ENCODE peak calls at places on chromosomes 7 and 10, in nine cellular contexts. C is uterus; J is psoas muscle; N is CD4-positive, CD25-positive, alpha-beta regulatory T cell; Z is CD8-positive, alpha-beta T cell; B is sigmoid colon; M is transverse colon; D is endodermal cell; F is heart right ventricle. L is an unnamed sample. For H3K4me1 and H3K36me3, the result is how much of the 10 kb centered on the place peaks cover.

GRCh38 chr7:131111081-131111576 is 216.5 kb upstream of the MKLN1 start:
- DNase-seq in B (no peak), D (no peak), C (no peak), F (peak), J (no peak), N (peak), M (peak), Z (no peak), L (no peak)

GRCh38 chr10:76727009-76727408 is 910.6 kb downstream of the KCNMA1 start:
- DNase-seq in Z (no peak), N (no peak), B (no peak), M (no peak), C (no peak), J (no peak), F (no peak), D (no peak), L (no peak)

GRCh38 chr7:12322287-12322902 is 81.3 kb downstream of the VWDE start:
- DNase-seq in B (no peak), F (no peak), C (no peak), J (no peak), D (no peak), Z (no peak), N (peak), M (no peak), L (no peak)

GRCh38 chr10:86888585-86889381 is 68.6 kb downstream of the MMRN2 start:
- DNase-seq in B (no peak), Z (no peak), J (no peak), M (no peak), F (no peak), N (peak), C (no peak), D (no peak), L (no peak)

GRCh38 chr7:127393370-127394058 is 1.0 kb upstream of the ZNF800 start:
- DNase-seq in Z (no peak), M (no peak), C (peak), N (no peak), D (peak), F (peak), J (peak), B (peak), L (peak)

GRCh38 chr7:94655562-94655883 is 410 bp downstream of the SGCE start:
- DNase-seq in D (peak), N (no peak), B (peak), M (no peak), Z (no peak), C (peak), J (no peak), F (no peak), L (no peak)

GRCh38 chr7:143282124-143282523 is 2.6 kb upstream of the TMEM139 start:
- DNase-seq in B (no peak), M (no peak), N (no peak), C (no peak), F (no peak), J (no peak), Z (no peak), D (no peak), L (no peak)

GRCh38 chr10:101063548-101064414 is 2.0 kb downstream of the KAZALD1 start:
- DNase-seq in Z (no peak), C (no peak), D (peak), N (no peak), F (peak), M (no peak), B (no peak), J (no peak), L (no peak)

GRCh38 chr10:70584941-70585544 is 17.5 kb downstream of the PRF1 start:
- DNase-seq in F (no peak), B (peak), J (no peak), D (peak), N (no peak), Z (no peak), C (no peak), M (no peak), L (peak)

GRCh38 chr10:46558411-46559185 is 2.1 kb upstream of the GPRIN2 start:
- DNase-seq in F (no peak), M (peak), Z (no peak), C (no peak), D (peak), N (no peak), B (peak), J (no peak), L (peak)

GRCh38 chr10:132319853-132320669 is 11.9 kb upstream of the LRRC27 start:
- DNase-seq in Z (no peak), N (peak), B (no peak), F (no peak), M (no peak), D (no peak), C (no peak), J (no peak), L (no peak)

GRCh38 chr7:95686109-95686508 is 86.2 kb upstream of the DYNC1I1 start:
- DNase-seq in B (peak), C (peak), D (peak), M (peak), F (peak), Z (no peak), N (peak), J (peak), L (no peak)

GRCh38 chr7:31108097-31108657 is 56.1 kb downstream of the ADCYAP1R1 start:
- DNase-seq in B (no peak), F (no peak), N (no peak), M (no peak), Z (no peak), J (no peak), D (no peak), C (no peak), L (no peak)

GRCh38 chr10:116710021-116710420 is 32.3 kb downstream of the HSPA12A start:
- DNase-seq in D (peak), F (no peak), Z (no peak), C (no peak), N (no peak), M (no peak), B (peak), J (no peak), L (no peak)

GRCh38 chr7:79964463-79964862 is 170.2 kb upstream of the GNAI1 start:
- DNase-seq in M (no peak), N (no peak), D (no peak), Z (no peak), C (no peak), B (no peak), J (no peak), F (no peak), L (no peak)

GRCh38 chr10:51894752-51895151 is 195.4 kb upstream of the CSTF2T start:
- DNase-seq in B (no peak), F (no peak), Z (no peak), N (no peak), D (no peak), C (no peak), J (no peak), M (no peak), L (no peak)

GRCh38 chr7:140084972-140085371 is 22.2 kb upstream of the PARP12 start:
- DNase-seq in Z (no peak), J (no peak), D (no peak), M (no peak), N (peak), F (no peak), B (no peak), C (no peak), L (no peak)

GRCh38 chr10:49569031-49569765 is 30.3 kb upstream of the ERCC6 start:
- DNase-seq in C (no peak), M (no peak), D (no peak), J (no peak), Z (no peak), F (no peak), N (no peak), B (no peak), L (no peak)

GRCh38 chr10:85646312-85646711 is 720.3 kb downstream of the GRID1 start:
- DNase-seq in M (no peak), D (peak), B (no peak), N (no peak), J (no peak), Z (no peak), C (no peak), F (no peak), L (no peak)

GRCh38 chr10:83982812-83983211 is 156.5 kb upstream of the GHITM start:
- DNase-seq in B (no peak), D (no peak), N (no peak), J (no peak), Z (no peak), F (no peak), C (no peak), M (no peak), L (no peak)

GRCh38 chr7:2510909-2511768 is 8.4 kb upstream of the LFNG start:
- DNase-seq in B (no peak), J (peak), Z (peak), C (no peak), F (no peak), M (peak), D (peak), N (peak), L (peak)

GRCh38 chr7:4416436-4417092 is 265.5 kb upstream of the FOXK1 start:
- DNase-seq in C (no peak), F (no peak), N (no peak), D (no peak), B (no peak), M (peak), Z (no peak), J (no peak), L (no peak)

GRCh38 chr10:132382231-132382922 is 14.6 kb upstream of the PWWP2B start:
- DNase-seq in D (no peak), B (peak), C (no peak), J (no peak), F (no peak), Z (no peak), N (no peak), M (peak), L (no peak)

GRCh38 chr10:91702586-91703088 is 69.8 kb upstream of the PPP1R3C start:
- DNase-seq in Z (no peak), N (no peak), M (no peak), D (no peak), F (no peak), J (no peak), B (no peak), C (no peak), L (no peak)

GRCh38 chr7:148588168-148588890 is 2.2 kb upstream of the C7orf33 start:
- DNase-seq in D (no peak), N (no peak), Z (no peak), F (no peak), C (no peak), B (no peak), M (no peak), J (no peak), L (no peak)

GRCh38 chr10:27390681-27391080 is 113.4 kb upstream of the RAB18 start:
- DNase-seq in F (no peak), N (no peak), Z (no peak), C (no peak), M (no peak), D (no peak), J (no peak), B (no peak), L (no peak)

GRCh38 chr7:116340201-116340847 is 130.0 kb downstream of the TES start:
- DNase-seq in M (no peak), C (no peak), Z (no peak), N (no peak), F (no peak), B (no peak), D (no peak), J (no peak), L (no peak)
- H3K27ac ChIP-seq in M (peak), C (peak), Z (no peak), N (no peak), F (peak), B (peak), D (no peak), J (no peak), L (peak)

DNA sequence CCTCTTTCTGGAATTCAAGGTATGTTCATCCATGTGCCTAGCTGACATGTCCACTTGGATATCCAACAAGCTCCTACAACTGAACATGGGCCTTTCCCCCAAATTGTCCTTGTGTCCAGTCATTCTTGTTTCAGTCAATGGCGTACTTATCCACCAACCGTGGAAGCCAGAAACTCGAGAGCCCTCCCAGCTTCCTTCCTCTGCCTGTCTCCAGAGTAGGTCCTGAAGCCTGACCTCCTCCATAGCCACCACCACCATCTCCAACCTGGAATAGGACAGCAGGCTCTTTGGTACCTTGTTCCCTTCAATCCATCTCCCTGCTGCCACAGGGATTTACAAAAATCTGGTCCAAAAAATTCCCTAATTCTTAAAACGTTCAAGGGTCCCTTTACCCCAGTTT is 305.1 kb downstream of the RPS24 start:
- DNase-seq in B (peak), N (no peak), F (no peak), C (peak), D (no peak), Z (no peak), J (no peak), M (no peak), L (no peak)
- H3K4me1 ChIP-seq in B (under half), N (under half), F (under half), C (under half), D (under half), Z (under half), J (under half), M (under half), L (under half)

GRCh38 chr10:35214607-35215020 is 88.0 kb downstream of the CREM start:
- DNase-seq in J (no peak), M (no peak), Z (no peak), C (no peak), F (no peak), N (no peak), D (no peak), B (no peak), L (no peak)
- H3K36me3 ChIP-seq in J (under half), M (under half), Z (under half), C (under half), F (under half), N (under half), D (under half), B (under half), L (under half)

GRCh38 chr7:17307558-17307957 is 9.1 kb downstream of the AHR start:
- DNase-seq in D (no peak), B (no peak), N (no peak), F (no peak), C (no peak), Z (no peak), J (no peak), M (no peak), L (no peak)

GRCh38 chr7:17305387-17306171 is 7.1 kb downstream of the AHR start:
- DNase-seq in M (no peak), F (no peak), Z (no peak), N (no peak), D (no peak), C (no peak), J (no peak), B (no peak), L (no peak)

GRCh38 chr7:17304926-17305325 is 6.5 kb downstream of the AHR start:
- DNase-seq in M (no peak), N (peak), D (no peak), J (no peak), B (no peak), Z (no peak), C (no peak), F (no peak), L (no peak)

GRCh38 chr7:17307033-17307432 is 8.6 kb downstream of the AHR start:
- DNase-seq in M (no peak), B (no peak), N (no peak), Z (no peak), J (no peak), D (no peak), C (no peak), F (peak), L (no peak)

GRCh38 chr7:17307969-17308648 is 9.7 kb downstream of the AHR start:
- DNase-seq in F (no peak), B (no peak), C (no peak), M (no peak), Z (no peak), J (no peak), N (no peak), D (no peak), L (no peak)
- H3K27ac ChIP-seq in F (peak), B (peak), C (peak), M (peak), Z (no peak), J (no peak), N (peak), D (no peak), L (peak)

GRCh38 chr10:770975-771374 is 81.5 kb upstream of the DIP2C start:
- DNase-seq in D (no peak), J (no peak), C (no peak), B (no peak), N (no peak), Z (no peak), F (no peak), M (no peak), L (no peak)
- H3K4me1 ChIP-seq in D (under half), J (under half), C (under half), B (under half), N (under half), Z (under half), F (under half), M (under half), L (under half)

DNA sequence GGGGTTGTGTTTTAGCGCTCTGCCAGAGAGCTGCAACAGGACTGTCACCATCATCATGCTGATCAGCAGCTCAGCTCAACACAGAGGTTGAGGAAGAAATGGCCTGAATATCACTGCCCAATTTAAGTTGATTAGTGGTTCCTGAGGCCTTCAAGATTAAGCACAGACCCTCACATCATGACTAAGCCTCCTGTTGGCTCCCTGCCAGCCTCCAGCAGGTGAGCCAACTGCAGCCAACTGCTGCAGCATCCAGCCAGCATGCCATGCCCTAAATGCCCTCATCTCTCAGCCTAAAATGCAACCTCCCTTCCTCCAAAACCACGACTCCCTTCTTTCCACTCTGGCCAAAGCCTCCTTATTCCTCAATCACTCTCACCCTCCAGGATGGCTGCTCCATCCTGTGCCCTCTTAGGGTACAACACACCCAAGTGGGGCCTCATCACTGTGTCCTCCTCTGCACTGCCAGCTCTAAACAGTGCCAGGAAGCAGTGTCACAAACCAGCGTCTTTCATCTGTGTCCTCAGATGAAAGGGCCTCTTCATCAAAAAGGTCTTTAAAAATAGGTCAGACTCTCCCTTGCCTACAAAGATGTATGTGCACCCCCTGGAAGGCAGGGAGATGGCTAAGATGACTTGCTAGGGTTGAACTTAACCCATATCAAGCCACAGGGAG is 259.3 kb downstream of the ZEB1 start:
- DNase-seq in M (no peak), J (no peak), C (no peak), D (no peak), N (no peak), Z (no peak), F (no peak), B (no peak), L (no peak)
- H3K36me3 ChIP-seq in M (under half), J (under half), C (under half), D (under half), N (under half), Z (under half), F (under half), B (under half), L (under half)

GRCh38 chr10:103334567-103334966 is 16.4 kb downstream of the PCGF6 start:
- DNase-seq in Z (no peak), J (no peak), D (no peak), C (no peak), N (no peak), B (no peak), F (no peak), M (no peak), L (no peak)
- H3K27ac ChIP-seq in Z (no peak), J (no peak), D (no peak), C (no peak), N (no peak), B (no peak), F (no peak), M (no peak), L (no peak)

DNA sequence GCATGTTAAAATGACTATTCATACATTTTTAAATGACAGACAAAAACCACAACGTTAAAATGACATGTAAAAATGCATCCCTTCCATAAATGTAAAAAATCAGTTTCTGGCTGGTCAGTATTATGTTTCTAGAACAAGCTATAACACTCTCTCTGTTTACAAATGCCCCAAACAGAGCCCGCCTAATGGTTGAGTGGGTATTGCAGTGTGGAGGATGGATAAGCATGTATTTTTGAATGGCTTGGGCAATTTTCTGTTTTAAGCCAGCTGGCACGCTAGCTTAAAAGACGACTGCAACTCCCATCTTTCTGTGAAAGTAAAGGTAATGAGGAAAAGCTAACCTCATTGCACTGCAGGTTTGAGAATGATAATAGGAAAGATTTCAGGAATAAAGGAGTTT is 430.7 kb downstream of the PARD3 start:
- DNase-seq in J (no peak), M (no peak), D (no peak), N (no peak), B (no peak), F (no peak), Z (no peak), C (no peak), L (no peak)
- H3K4me1 ChIP-seq in J (under half), M (under half), D (under half), N (under half), B (under half), F (under half), Z (under half), C (under half), L (under half)

GRCh38 chr7:51366172-51366728 is 49.6 kb upstream of the COBL start:
- DNase-seq in C (no peak), J (no peak), F (no peak), Z (no peak), B (no peak), N (no peak), M (no peak), D (no peak), L (no peak)
- H3K36me3 ChIP-seq in C (under half), J (under half), F (under half), Z (under half), B (under half), N (under half), M (under half), D (under half), L (under half)

GRCh38 chr10:14603539-14604102 is 171.1 kb downstream of the FAM107B start:
- DNase-seq in F (no peak), N (no peak), B (no peak), D (no peak), C (no peak), Z (no peak), M (no peak), J (peak), L (no peak)
- H3K27ac ChIP-seq in F (peak), N (peak), B (peak), D (no peak), C (peak), Z (peak), M (peak), J (no peak), L (peak)